ENCODE peak calls at places on chromosomes 16 and 17, in five cellular contexts. One of them, this sample, is unnamed.

GRCh38 chr17:78589885-78590284 is 12.7 kb upstream of the DNAH17 start:
- DNase-seq in HepG2: no peak
- DNase-seq in K562: no peak
- DNase-seq in GM12878: no peak
- DNase-seq in SK-N-SH: no peak
- DNase-seq in this sample: no peak

GRCh38 chr16:86016201-86016965 is 117.4 kb downstream of the IRF8 start:
- DNase-seq in HepG2: peak
- DNase-seq in GM12878: peak
- DNase-seq in K562: peak
- DNase-seq in SK-N-SH: peak
- DNase-seq in this sample: peak

GRCh38 chr16:69270395-69270794 is 40.8 kb upstream of the VPS4A start:
- DNase-seq in SK-N-SH: no peak
- DNase-seq in HepG2: no peak
- DNase-seq in K562: no peak
- DNase-seq in GM12878: no peak
- DNase-seq in this sample: peak

GRCh38 chr17:62630365-62631085 is 3.1 kb downstream of the MRC2 start:
- DNase-seq in SK-N-SH: peak
- DNase-seq in HepG2: no peak
- DNase-seq in GM12878: no peak
- DNase-seq in K562: peak
- DNase-seq in this sample: no peak

GRCh38 chr17:1159781-1160180 is 20.0 kb downstream of the ABR start:
- DNase-seq in SK-N-SH: no peak
- DNase-seq in K562: no peak
- DNase-seq in HepG2: no peak
- DNase-seq in GM12878: no peak
- DNase-seq in this sample: no peak

GRCh38 chr16:85699628-85700027 is 10.9 kb upstream of the GINS2 start:
- DNase-seq in K562: peak
- DNase-seq in HepG2: no peak
- DNase-seq in SK-N-SH: peak
- DNase-seq in GM12878: no peak
- DNase-seq in this sample: no peak

GRCh38 chr17:40557531-40558299 is 7.6 kb downstream of the CCR7 start:
- DNase-seq in GM12878: no peak
- DNase-seq in HepG2: no peak
- DNase-seq in SK-N-SH: no peak
- DNase-seq in K562: no peak
- DNase-seq in this sample: no peak

GRCh38 chr17:40430272-40431230 is 12.7 kb upstream of the IGFBP4 start:
- DNase-seq in GM12878: no peak
- DNase-seq in K562: no peak
- DNase-seq in SK-N-SH: no peak
- DNase-seq in HepG2: no peak
- DNase-seq in this sample: no peak

GRCh38 chr17:73148540-73149334 is 16.1 kb upstream of the SSTR2 start:
- DNase-seq in SK-N-SH: no peak
- DNase-seq in GM12878: no peak
- DNase-seq in HepG2: no peak
- DNase-seq in K562: no peak
- DNase-seq in this sample: no peak

GRCh38 chr16:48447428-48447827 is 62.2 kb upstream of the SIAH1 start:
- DNase-seq in SK-N-SH: no peak
- DNase-seq in K562: no peak
- DNase-seq in HepG2: no peak
- DNase-seq in GM12878: no peak
- DNase-seq in this sample: no peak

GRCh38 chr17:82138511-82138992 is 40.5 kb upstream of the FASN start:
- DNase-seq in GM12878: no peak
- DNase-seq in SK-N-SH: peak
- DNase-seq in K562: no peak
- DNase-seq in HepG2: no peak
- DNase-seq in this sample: no peak

GRCh38 chr16:75099738-75100615 is 16.6 kb downstream of the LDHD start:
- DNase-seq in HepG2: no peak
- DNase-seq in K562: no peak
- DNase-seq in GM12878: no peak
- DNase-seq in SK-N-SH: peak
- DNase-seq in this sample: peak

GRCh38 chr17:76506408-76507328 is 5.4 kb upstream of the RHBDF2 start:
- DNase-seq in SK-N-SH: peak
- DNase-seq in K562: peak
- DNase-seq in HepG2: peak
- DNase-seq in GM12878: peak
- DNase-seq in this sample: no peak
- TF ChIP-seq GABPA in SK-N-SH: no peak
- TF ChIP-seq GABPA in K562: no peak
- TF ChIP-seq GABPA in HepG2: no peak
- TF ChIP-seq GABPA in GM12878: no peak
- TF ChIP-seq GABPA in this sample: no peak

GRCh38 chr17:14428640-14429029 is 127.8 kb downstream of the HS3ST3B1 start:
- DNase-seq in GM12878: no peak
- DNase-seq in HepG2: no peak
- DNase-seq in K562: no peak
- DNase-seq in SK-N-SH: no peak
- DNase-seq in this sample: no peak
- TF ChIP-seq REST in GM12878: no peak
- TF ChIP-seq REST in HepG2: no peak
- TF ChIP-seq REST in K562: no peak
- TF ChIP-seq REST in SK-N-SH: no peak
- TF ChIP-seq REST in this sample: no peak

GRCh38 chr16:588889-589657 is 793 bp upstream of the RAB40C start:
- DNase-seq in HepG2: peak
- DNase-seq in GM12878: peak
- DNase-seq in SK-N-SH: peak
- DNase-seq in K562: peak
- DNase-seq in this sample: peak

GRCh38 chr16:585351-585750 is 4.5 kb upstream of the RAB40C start:
- DNase-seq in SK-N-SH: peak
- DNase-seq in GM12878: no peak
- DNase-seq in K562: no peak
- DNase-seq in HepG2: peak
- DNase-seq in this sample: no peak

GRCh38 chr16:588639-588888 is 1.3 kb upstream of the RAB40C start:
- DNase-seq in GM12878: no peak
- DNase-seq in K562: no peak
- DNase-seq in SK-N-SH: peak
- DNase-seq in HepG2: no peak
- DNase-seq in this sample: peak

GRCh38 chr16:586047-586644 is 3.7 kb upstream of the RAB40C start:
- DNase-seq in SK-N-SH: no peak
- DNase-seq in HepG2: no peak
- DNase-seq in GM12878: no peak
- DNase-seq in K562: no peak
- DNase-seq in this sample: no peak

DNA sequence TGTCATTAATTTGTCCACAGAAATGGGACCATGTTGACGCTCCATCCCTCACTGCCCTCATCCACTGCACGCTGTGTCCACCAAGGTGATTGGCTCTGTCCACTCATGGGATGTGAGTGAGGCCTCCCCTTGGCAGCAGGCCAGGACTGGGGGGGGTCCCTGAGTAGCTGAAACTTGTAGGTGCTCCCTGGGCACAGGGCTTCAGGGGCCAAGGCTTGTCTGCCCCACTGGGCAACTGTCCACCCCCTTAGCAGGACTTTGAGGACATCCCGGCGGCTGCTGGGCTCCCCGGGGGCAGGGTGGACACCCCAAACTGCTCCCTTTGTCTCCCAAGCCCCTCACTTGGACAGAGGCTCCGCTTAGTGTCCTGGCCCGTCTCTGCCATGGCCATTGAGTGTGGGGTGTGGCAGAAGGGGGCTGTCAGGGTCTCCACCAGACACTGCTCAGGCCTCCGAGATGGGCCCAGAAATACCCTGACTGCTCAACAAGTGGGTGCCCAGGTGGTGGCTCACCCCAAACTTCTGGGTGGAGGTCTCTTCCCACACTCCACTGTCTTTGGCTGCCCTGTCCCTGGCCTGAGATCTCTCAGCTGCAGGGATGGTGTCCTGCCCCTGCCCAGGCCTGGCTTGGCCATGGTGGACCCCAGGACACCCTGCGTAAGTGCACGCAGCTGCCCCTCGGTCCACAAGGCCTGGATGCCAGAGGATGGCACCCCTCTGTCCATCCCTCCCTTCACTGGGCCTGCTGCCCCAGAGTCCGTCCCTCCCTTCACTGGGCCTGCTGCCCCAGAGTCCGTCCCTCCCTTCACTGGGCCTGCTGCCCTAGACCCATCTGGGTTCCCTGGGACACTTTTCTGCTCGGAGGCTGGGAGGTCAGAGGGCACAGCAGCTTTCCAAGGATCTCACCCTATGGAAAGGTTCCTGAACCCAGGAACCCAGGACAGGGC is 2.9 kb upstream of the RAB40C start:
- DNase-seq in K562: no peak
- DNase-seq in HepG2: no peak
- DNase-seq in SK-N-SH: no peak
- DNase-seq in GM12878: no peak
- DNase-seq in this sample: no peak
- H3K27ac ChIP-seq in K562: peak
- H3K27ac ChIP-seq in HepG2: no peak
- H3K27ac ChIP-seq in SK-N-SH: peak
- H3K27ac ChIP-seq in GM12878: no peak
- H3K27ac ChIP-seq in this sample: no peak

GRCh38 chr16:53863861-53864260 is 159.9 kb downstream of the FTO start:
- DNase-seq in K562: no peak
- DNase-seq in GM12878: no peak
- DNase-seq in HepG2: no peak
- DNase-seq in SK-N-SH: no peak
- DNase-seq in this sample: no peak
- TF ChIP-seq GABPA in K562: no peak
- TF ChIP-seq GABPA in GM12878: no peak
- TF ChIP-seq GABPA in HepG2: no peak
- TF ChIP-seq GABPA in SK-N-SH: no peak
- TF ChIP-seq GABPA in this sample: no peak

This sample was measured in HL-60.